ENCODE peak calls at places on chromosomes 13 and 19, in six cellular contexts. One of them, this sample, is unnamed. For H3K36me3, the result is how much of the 10 kb centered on the place peaks cover.

GRCh38 chr19:10278935-10279334 is 7.8 kb upstream of the ICAM4 start:
- DNase-seq in endothelial cell of umbilical vein: no peak
- DNase-seq in CD4-positive, CD25-positive, alpha-beta regulatory T cell: no peak
- DNase-seq in adipocyte: no peak
- DNase-seq in aorta: no peak
- DNase-seq in tibial nerve: no peak
- DNase-seq in this sample: no peak

GRCh38 chr19:16920816-16921529 is 32.2 kb downstream of the F2RL3 start:
- DNase-seq in endothelial cell of umbilical vein: no peak
- DNase-seq in CD4-positive, CD25-positive, alpha-beta regulatory T cell: no peak
- DNase-seq in adipocyte: peak
- DNase-seq in aorta: peak
- DNase-seq in tibial nerve: no peak
- DNase-seq in this sample: no peak

GRCh38 chr19:47779524-47780214 is 1.2 kb downstream of the SELENOW start:
- DNase-seq in endothelial cell of umbilical vein: no peak
- DNase-seq in CD4-positive, CD25-positive, alpha-beta regulatory T cell: no peak
- DNase-seq in adipocyte: peak
- DNase-seq in aorta: peak
- DNase-seq in tibial nerve: peak
- DNase-seq in this sample: no peak

GRCh38 chr13:51849145-51850101 is 4.4 kb upstream of the TMEM272 start:
- DNase-seq in endothelial cell of umbilical vein: no peak
- DNase-seq in CD4-positive, CD25-positive, alpha-beta regulatory T cell: no peak
- DNase-seq in adipocyte: peak
- DNase-seq in aorta: no peak
- DNase-seq in tibial nerve: no peak
- DNase-seq in this sample: peak

GRCh38 chr13:97133955-97134354 is 88.2 kb upstream of the MBNL2 start:
- DNase-seq in endothelial cell of umbilical vein: no peak
- DNase-seq in CD4-positive, CD25-positive, alpha-beta regulatory T cell: no peak
- DNase-seq in adipocyte: no peak
- DNase-seq in aorta: no peak
- DNase-seq in tibial nerve: no peak
- DNase-seq in this sample: no peak

GRCh38 chr13:79548886-79549285 is 67.9 kb downstream of the NDFIP2 start:
- DNase-seq in endothelial cell of umbilical vein: peak
- DNase-seq in CD4-positive, CD25-positive, alpha-beta regulatory T cell: no peak
- DNase-seq in adipocyte: peak
- DNase-seq in aorta: no peak
- DNase-seq in tibial nerve: no peak
- DNase-seq in this sample: peak

GRCh38 chr19:50167314-50167721 is 4.2 kb upstream of the IZUMO2 start:
- DNase-seq in endothelial cell of umbilical vein: no peak
- DNase-seq in CD4-positive, CD25-positive, alpha-beta regulatory T cell: no peak
- DNase-seq in adipocyte: no peak
- DNase-seq in aorta: no peak
- DNase-seq in tibial nerve: no peak
- DNase-seq in this sample: no peak

GRCh38 chr13:38340624-38341023 is 9.0 kb upstream of the UFM1 start:
- DNase-seq in endothelial cell of umbilical vein: no peak
- DNase-seq in CD4-positive, CD25-positive, alpha-beta regulatory T cell: no peak
- DNase-seq in adipocyte: no peak
- DNase-seq in aorta: no peak
- DNase-seq in tibial nerve: no peak
- DNase-seq in this sample: no peak

GRCh38 chr13:93535256-93535655 is 308.6 kb downstream of the GPC6 start:
- DNase-seq in endothelial cell of umbilical vein: no peak
- DNase-seq in CD4-positive, CD25-positive, alpha-beta regulatory T cell: no peak
- DNase-seq in adipocyte: peak
- DNase-seq in aorta: no peak
- DNase-seq in tibial nerve: no peak
- DNase-seq in this sample: no peak

GRCh38 chr13:85508683-85509329 is 290.4 kb downstream of the SLITRK6 start:
- DNase-seq in endothelial cell of umbilical vein: no peak
- DNase-seq in CD4-positive, CD25-positive, alpha-beta regulatory T cell: no peak
- DNase-seq in adipocyte: peak
- DNase-seq in aorta: peak
- DNase-seq in tibial nerve: no peak
- DNase-seq in this sample: no peak

GRCh38 chr19:31516756-31517155 is 167.5 kb upstream of the TSHZ3 start:
- DNase-seq in endothelial cell of umbilical vein: no peak
- DNase-seq in CD4-positive, CD25-positive, alpha-beta regulatory T cell: no peak
- DNase-seq in adipocyte: no peak
- DNase-seq in aorta: no peak
- DNase-seq in tibial nerve: no peak
- DNase-seq in this sample: no peak

GRCh38 chr19:35216833-35217707 is 11.5 kb downstream of the FAM187B start:
- DNase-seq in endothelial cell of umbilical vein: no peak
- DNase-seq in CD4-positive, CD25-positive, alpha-beta regulatory T cell: peak
- DNase-seq in adipocyte: no peak
- DNase-seq in aorta: no peak
- DNase-seq in tibial nerve: peak
- DNase-seq in this sample: peak

GRCh38 chr19:4505570-4506448 is 12.5 kb downstream of the PLIN4 start:
- DNase-seq in endothelial cell of umbilical vein: no peak
- DNase-seq in CD4-positive, CD25-positive, alpha-beta regulatory T cell: no peak
- DNase-seq in adipocyte: no peak
- DNase-seq in aorta: no peak
- DNase-seq in tibial nerve: no peak
- DNase-seq in this sample: no peak
- H3K36me3 ChIP-seq in endothelial cell of umbilical vein: under half
- H3K36me3 ChIP-seq in CD4-positive, CD25-positive, alpha-beta regulatory T cell: under half
- H3K36me3 ChIP-seq in adipocyte: half or more
- H3K36me3 ChIP-seq in aorta: under half
- H3K36me3 ChIP-seq in tibial nerve: half or more
- H3K36me3 ChIP-seq in this sample: under half

GRCh38 chr19:1357695-1358094 is 26.0 kb upstream of the NDUFS7 start:
- DNase-seq in endothelial cell of umbilical vein: no peak
- DNase-seq in CD4-positive, CD25-positive, alpha-beta regulatory T cell: no peak
- DNase-seq in adipocyte: no peak
- DNase-seq in aorta: no peak
- DNase-seq in tibial nerve: no peak
- DNase-seq in this sample: no peak

GRCh38 chr19:1355258-1355973 is 28.3 kb upstream of the NDUFS7 start:
- DNase-seq in endothelial cell of umbilical vein: no peak
- DNase-seq in CD4-positive, CD25-positive, alpha-beta regulatory T cell: no peak
- DNase-seq in adipocyte: peak
- DNase-seq in aorta: no peak
- DNase-seq in tibial nerve: no peak
- DNase-seq in this sample: peak

GRCh38 chr19:1355974-1356865 is 27.5 kb upstream of the NDUFS7 start:
- DNase-seq in endothelial cell of umbilical vein: peak
- DNase-seq in CD4-positive, CD25-positive, alpha-beta regulatory T cell: no peak
- DNase-seq in adipocyte: no peak
- DNase-seq in aorta: no peak
- DNase-seq in tibial nerve: no peak
- DNase-seq in this sample: no peak

GRCh38 chr19:1353144-1353543 is 30.6 kb upstream of the NDUFS7 start:
- DNase-seq in endothelial cell of umbilical vein: no peak
- DNase-seq in CD4-positive, CD25-positive, alpha-beta regulatory T cell: no peak
- DNase-seq in adipocyte: no peak
- DNase-seq in aorta: no peak
- DNase-seq in tibial nerve: no peak
- DNase-seq in this sample: no peak

GRCh38 chr19:1354496-1355257 is 29.0 kb upstream of the NDUFS7 start:
- DNase-seq in endothelial cell of umbilical vein: peak
- DNase-seq in CD4-positive, CD25-positive, alpha-beta regulatory T cell: peak
- DNase-seq in adipocyte: peak
- DNase-seq in aorta: peak
- DNase-seq in tibial nerve: peak
- DNase-seq in this sample: peak
- H3K36me3 ChIP-seq in endothelial cell of umbilical vein: under half
- H3K36me3 ChIP-seq in CD4-positive, CD25-positive, alpha-beta regulatory T cell: under half
- H3K36me3 ChIP-seq in adipocyte: under half
- H3K36me3 ChIP-seq in aorta: under half
- H3K36me3 ChIP-seq in tibial nerve: under half
- H3K36me3 ChIP-seq in this sample: under half

GRCh38 chr19:5235458-5236219 is 105.0 kb downstream of the PTPRS start:
- DNase-seq in endothelial cell of umbilical vein: no peak
- DNase-seq in CD4-positive, CD25-positive, alpha-beta regulatory T cell: no peak
- DNase-seq in adipocyte: no peak
- DNase-seq in aorta: no peak
- DNase-seq in tibial nerve: no peak
- DNase-seq in this sample: no peak

GRCh38 chr19:5237939-5238480 is 102.6 kb downstream of the PTPRS start:
- DNase-seq in endothelial cell of umbilical vein: no peak
- DNase-seq in CD4-positive, CD25-positive, alpha-beta regulatory T cell: no peak
- DNase-seq in adipocyte: no peak
- DNase-seq in aorta: no peak
- DNase-seq in tibial nerve: no peak
- DNase-seq in this sample: no peak

GRCh38 chr19:5240011-5240410 is 100.6 kb downstream of the PTPRS start:
- DNase-seq in endothelial cell of umbilical vein: no peak
- DNase-seq in CD4-positive, CD25-positive, alpha-beta regulatory T cell: no peak
- DNase-seq in adipocyte: no peak
- DNase-seq in aorta: no peak
- DNase-seq in tibial nerve: no peak
- DNase-seq in this sample: no peak

GRCh38 chr19:5237190-5237780 is 103.3 kb downstream of the PTPRS start:
- DNase-seq in endothelial cell of umbilical vein: no peak
- DNase-seq in CD4-positive, CD25-positive, alpha-beta regulatory T cell: no peak
- DNase-seq in adipocyte: no peak
- DNase-seq in aorta: no peak
- DNase-seq in tibial nerve: no peak
- DNase-seq in this sample: no peak

GRCh38 chr19:5238700-5239099 is 101.9 kb downstream of the PTPRS start:
- DNase-seq in endothelial cell of umbilical vein: no peak
- DNase-seq in CD4-positive, CD25-positive, alpha-beta regulatory T cell: no peak
- DNase-seq in adipocyte: no peak
- DNase-seq in aorta: no peak
- DNase-seq in tibial nerve: no peak
- DNase-seq in this sample: no peak
- H3K36me3 ChIP-seq in endothelial cell of umbilical vein: under half
- H3K36me3 ChIP-seq in CD4-positive, CD25-positive, alpha-beta regulatory T cell: under half
- H3K36me3 ChIP-seq in adipocyte: under half
- H3K36me3 ChIP-seq in aorta: under half
- H3K36me3 ChIP-seq in tibial nerve: half or more
- H3K36me3 ChIP-seq in this sample: under half

DNA sequence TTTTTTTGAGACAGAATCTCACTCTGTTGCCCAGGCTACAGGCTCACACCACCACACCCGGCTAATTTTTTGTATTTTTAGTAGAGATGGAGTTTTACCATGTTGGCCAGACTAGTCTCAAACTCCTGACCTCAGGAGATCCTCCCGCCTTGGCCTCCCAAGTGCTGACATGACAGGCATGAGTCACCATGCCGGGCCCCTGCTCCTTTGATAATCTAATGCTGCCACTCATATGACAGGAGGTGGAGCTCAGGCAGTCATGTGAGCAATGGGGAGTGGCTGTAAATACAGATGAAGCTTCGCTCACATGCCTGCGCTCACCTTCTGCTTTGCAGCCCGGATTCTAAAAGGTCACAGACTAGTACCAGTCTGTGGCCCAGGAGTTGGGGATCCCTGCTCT is 25.1 kb downstream of the ARHGEF18 start:
- DNase-seq in endothelial cell of umbilical vein: no peak
- DNase-seq in CD4-positive, CD25-positive, alpha-beta regulatory T cell: no peak
- DNase-seq in adipocyte: no peak
- DNase-seq in aorta: peak
- DNase-seq in tibial nerve: no peak
- DNase-seq in this sample: peak
- H3K36me3 ChIP-seq in endothelial cell of umbilical vein: under half
- H3K36me3 ChIP-seq in CD4-positive, CD25-positive, alpha-beta regulatory T cell: half or more
- H3K36me3 ChIP-seq in adipocyte: under half
- H3K36me3 ChIP-seq in aorta: under half
- H3K36me3 ChIP-seq in tibial nerve: under half
- H3K36me3 ChIP-seq in this sample: under half

GRCh38 chr19:648305-648704 is 8.6 kb downstream of the FGF22 start:
- DNase-seq in endothelial cell of umbilical vein: no peak
- DNase-seq in CD4-positive, CD25-positive, alpha-beta regulatory T cell: no peak
- DNase-seq in adipocyte: no peak
- DNase-seq in aorta: no peak
- DNase-seq in tibial nerve: no peak
- DNase-seq in this sample: no peak
- H3K36me3 ChIP-seq in endothelial cell of umbilical vein: under half
- H3K36me3 ChIP-seq in CD4-positive, CD25-positive, alpha-beta regulatory T cell: half or more
- H3K36me3 ChIP-seq in adipocyte: half or more
- H3K36me3 ChIP-seq in aorta: under half
- H3K36me3 ChIP-seq in tibial nerve: half or more
- H3K36me3 ChIP-seq in this sample: under half

DNA sequence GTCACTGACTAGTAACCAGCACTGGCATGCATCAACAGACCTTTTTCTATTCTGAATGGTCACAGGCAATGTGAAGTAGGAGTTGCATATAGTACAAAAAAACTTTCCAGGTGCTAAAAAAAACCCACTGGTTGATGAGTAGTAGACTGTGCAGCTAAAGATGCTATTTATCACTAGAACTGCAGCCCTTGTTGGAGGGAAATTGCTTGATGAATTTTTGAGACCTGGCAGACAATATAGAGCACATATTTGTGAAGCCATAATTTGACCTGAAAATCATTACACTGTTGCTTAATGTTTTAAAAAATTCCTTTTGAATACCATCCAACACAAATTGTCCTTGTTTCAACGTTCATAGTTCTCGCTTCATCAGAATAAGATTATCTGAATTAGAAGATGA is 441.0 kb downstream of the KLF12 start:
- DNase-seq in endothelial cell of umbilical vein: no peak
- DNase-seq in CD4-positive, CD25-positive, alpha-beta regulatory T cell: no peak
- DNase-seq in adipocyte: no peak
- DNase-seq in aorta: no peak
- DNase-seq in tibial nerve: no peak
- DNase-seq in this sample: no peak
- H3K36me3 ChIP-seq in endothelial cell of umbilical vein: under half
- H3K36me3 ChIP-seq in CD4-positive, CD25-positive, alpha-beta regulatory T cell: half or more
- H3K36me3 ChIP-seq in adipocyte: under half
- H3K36me3 ChIP-seq in aorta: under half
- H3K36me3 ChIP-seq in tibial nerve: under half
- H3K36me3 ChIP-seq in this sample: under half

GRCh38 chr19:43554317-43554895 is 20.9 kb downstream of the XRCC1 start:
- DNase-seq in endothelial cell of umbilical vein: no peak
- DNase-seq in CD4-positive, CD25-positive, alpha-beta regulatory T cell: no peak
- DNase-seq in adipocyte: no peak
- DNase-seq in aorta: no peak
- DNase-seq in tibial nerve: no peak
- DNase-seq in this sample: no peak
- H3K36me3 ChIP-seq in endothelial cell of umbilical vein: under half
- H3K36me3 ChIP-seq in CD4-positive, CD25-positive, alpha-beta regulatory T cell: under half
- H3K36me3 ChIP-seq in adipocyte: under half
- H3K36me3 ChIP-seq in aorta: under half
- H3K36me3 ChIP-seq in tibial nerve: half or more
- H3K36me3 ChIP-seq in this sample: under half

This sample was measured in Karpas-422.